ENCODE peak calls at places on chromosomes 16 and 17, in seven cellular contexts. F is neuronal stem cell, S is H9, J is IMR-90, A is H1, E is mesenchymal stem cell, O is trophoblast cell. X is an unnamed sample.

GRCh38 chr16:77211880-77212735 is 12.9 kb downstream of the SYCE1L start:
- DNase-seq in F (peak; percentile 59), S (peak; percentile 94), J (no peak), A (peak; percentile 80), E (peak; percentile 46), O (peak; percentile 54), X (peak; percentile 92)

GRCh38 chr17:4948997-4949320 is 629 bp upstream of the PFN1 start:
- DNase-seq in F (peak; percentile 88), S (peak; percentile 90), J (peak; percentile 89), A (no peak), E (peak; percentile 94), O (peak; percentile 82), X (peak; percentile 94)

GRCh38 chr17:4786111-4786491 is at the start of gene VMO1:
- DNase-seq in F (no peak), S (peak; percentile 56), J (no peak), A (no peak), E (no peak), O (no peak), X (no peak)

GRCh38 chr17:66724581-66725341 is 110.2 kb upstream of the CACNG5 start:
- DNase-seq in F (no peak), S (peak; percentile 24), J (peak; percentile 54), A (no peak), E (peak; percentile 10), O (no peak), X (no peak)

GRCh38 chr16:26667271-26667703 is 399.4 kb upstream of the C16orf82 start:
- DNase-seq in F (peak; percentile 33), S (peak; percentile 46), J (no peak), A (no peak), E (no peak), O (no peak), X (peak; percentile 22)

GRCh38 chr17:17126131-17127110 is 79.7 kb downstream of the PLD6 start:
- DNase-seq in F (no peak), S (no peak), J (no peak), A (no peak), E (no peak), O (no peak), X (no peak)

GRCh38 chr16:68087688-68088087 is 2.5 kb downstream of the NFATC3 start:
- DNase-seq in F (no peak), S (no peak), J (no peak), A (no peak), E (no peak), O (no peak), X (no peak)

GRCh38 chr17:67095803-67096202 is 51.4 kb downstream of the CACNG1 start:
- DNase-seq in F (no peak), S (no peak), J (peak; percentile 73), A (no peak), E (peak; percentile 20), O (no peak), X (no peak)

GRCh38 chr17:60170835-60171752 is 21.3 kb downstream of the CA4 start:
- DNase-seq in F (no peak), S (peak; percentile 43), J (peak; percentile 36), A (no peak), E (no peak), O (no peak), X (no peak)

GRCh38 chr16:19094542-19095365 is 19.0 kb upstream of the ITPRIPL2 start:
- DNase-seq in F (no peak), S (no peak), J (no peak), A (no peak), E (no peak), O (peak; percentile 38), X (no peak)

GRCh38 chr16:795580-796229 is 4.8 kb downstream of the GNG13 start:
- DNase-seq in F (no peak), S (no peak), J (no peak), A (no peak), E (no peak), O (peak; percentile 90), X (no peak)

GRCh38 chr17:19771971-19772630 is 24.0 kb upstream of the ALDH3A1 start:
- DNase-seq in F (no peak), S (no peak), J (no peak), A (no peak), E (no peak), O (no peak), X (no peak)

GRCh38 chr16:85151603-85152413 is 39.5 kb upstream of the CIBAR2 start:
- DNase-seq in F (no peak), S (no peak), J (peak; percentile 78), A (no peak), E (peak; percentile 75), O (no peak), X (peak; percentile 39)

GRCh38 chr16:85018529-85019236 is 7.3 kb upstream of the ZDHHC7 start:
- DNase-seq in F (no peak), S (no peak), J (no peak), A (no peak), E (no peak), O (peak; percentile 82), X (no peak)

GRCh38 chr16:13332713-13333255 is 431.4 kb downstream of the SHISA9 start:
- DNase-seq in F (no peak), S (peak; percentile 73), J (no peak), A (no peak), E (no peak), O (no peak), X (peak; percentile 33)

GRCh38 chr17:13704333-13704732 is 102.6 kb upstream of the HS3ST3A1 start:
- DNase-seq in F (no peak), S (no peak), J (peak; percentile 75), A (no peak), E (peak; percentile 35), O (no peak), X (no peak)

GRCh38 chr17:4944163-4944553 is 4.1 kb downstream of the RNF167 start:
- DNase-seq in F (no peak), S (peak; percentile 42), J (no peak), A (no peak), E (no peak), O (no peak), X (peak; percentile 27)

GRCh38 chr17:17497065-17497844 is 1.1 kb upstream of the RASD1 start:
- DNase-seq in F (no peak), S (peak; percentile 29), J (no peak), A (no peak), E (no peak), O (no peak), X (no peak)

GRCh38 chr16:28309811-28310311 is 17.5 kb downstream of the SBK1 start:
- DNase-seq in F (no peak), S (no peak), J (no peak), A (no peak), E (no peak), O (no peak), X (no peak)

GRCh38 chr17:2415081-2415480 is 14.2 kb upstream of the MNT start:
- DNase-seq in F (no peak), S (no peak), J (no peak), A (no peak), E (no peak), O (no peak), X (no peak)

DNA sequence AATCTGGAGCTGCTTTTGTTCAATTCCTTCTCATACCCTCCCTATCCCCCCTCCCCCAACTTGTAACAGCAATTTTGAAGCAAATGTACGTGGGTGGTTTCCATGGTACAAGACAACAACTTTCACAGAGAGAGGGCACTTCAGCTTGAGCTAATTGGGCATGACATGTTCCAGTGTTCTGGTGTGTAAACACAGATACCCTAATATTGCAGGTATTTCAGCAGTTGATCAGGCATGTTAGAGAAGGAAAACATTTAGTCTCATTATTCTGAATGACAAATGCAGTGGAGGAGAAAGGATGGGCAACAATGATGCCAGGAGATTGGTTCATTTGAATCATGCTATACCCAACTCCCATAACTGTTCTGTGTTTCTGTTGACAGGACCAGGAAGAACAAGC is 137.5 kb downstream of the TRIM37 start:
- DNase-seq in F (no peak), S (no peak), J (no peak), A (no peak), E (no peak), O (no peak), X (no peak)
- H2AK5ac ChIP-seq in F (no peak overlapping the region), S (no peak overlapping the region), J (no peak overlapping the region), A (no peak overlapping the region), E (no peak overlapping the region), O (no peak overlapping the region), X (no peak overlapping the region)

GRCh38 chr17:50950002-50950877 is 84.1 kb upstream of the TOB1 start:
- DNase-seq in F (no peak), S (peak; percentile 92), J (peak; percentile 84), A (no peak), E (peak; percentile 94), O (peak; percentile 21), X (peak; percentile 76)
- H3K4me1 ChIP-seq in F (peaks cover 18% of the 10 kb centered on the region), S (peaks cover 3% of the 10 kb centered on the region), J (peaks cover 39% of the 10 kb centered on the region), A (peaks cover 3% of the 10 kb centered on the region), E (peaks cover 65% of the 10 kb centered on the region), O (peaks cover 26% of the 10 kb centered on the region), X (peaks cover 5% of the 10 kb centered on the region)

GRCh38 chr16:57102888-57103879 is 10.8 kb downstream of the CPNE2 start:
- DNase-seq in F (no peak), S (peak; percentile 45), J (no peak), A (no peak), E (no peak), O (no peak), X (no peak)
- H2AK5ac ChIP-seq in F (no peak overlapping the region), S (no peak overlapping the region), J (no peak overlapping the region), A (no peak overlapping the region), E (no peak overlapping the region), O (no peak overlapping the region), X (no peak overlapping the region)

DNA sequence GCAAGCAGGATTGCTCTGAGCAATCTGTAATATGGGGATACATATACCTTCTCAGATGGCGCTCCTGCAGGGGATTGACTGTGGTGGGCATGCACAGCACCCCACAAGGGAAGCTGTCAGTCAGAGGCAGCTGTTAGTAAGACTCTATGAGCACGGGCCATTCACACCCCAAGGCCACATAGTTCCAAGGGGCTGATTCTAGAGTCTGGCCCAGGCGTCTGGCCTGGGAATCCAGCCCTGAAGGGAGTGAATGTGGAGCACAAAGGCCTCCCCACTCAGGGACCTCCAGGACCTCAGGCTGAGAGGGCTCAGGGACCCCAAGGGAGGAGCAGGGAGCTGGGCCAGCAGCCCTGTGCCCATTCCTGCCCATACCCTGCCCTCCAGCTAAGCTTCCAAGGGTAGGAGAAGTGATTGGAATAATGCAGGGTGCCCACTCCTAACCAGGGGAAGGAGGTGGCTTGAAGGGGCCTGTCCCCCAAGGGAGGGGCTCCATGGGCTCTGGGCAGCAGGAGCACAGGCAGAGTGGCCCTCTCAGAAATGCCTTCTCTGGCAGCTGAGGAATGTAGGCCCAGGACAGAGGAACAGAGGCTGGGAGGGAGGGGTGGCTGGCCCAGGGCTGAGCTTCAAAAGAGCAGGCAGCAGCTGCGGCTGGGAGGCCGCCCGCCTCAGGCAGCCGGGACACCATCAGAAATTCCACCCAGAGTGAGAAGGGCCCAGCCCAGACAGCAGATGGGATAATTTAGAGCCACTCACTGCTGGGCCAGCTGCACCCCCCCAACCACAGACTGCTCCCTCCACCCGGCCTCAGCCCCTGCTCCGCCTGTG is 48.9 kb upstream of the MRPS23 start:
- DNase-seq in F (peak; percentile 86), S (peak; percentile 95), J (peak; percentile 49), A (peak; percentile 60), E (peak; percentile 83), O (peak; percentile 74), X (peak; percentile 97)
- H3K4me1 ChIP-seq in F (peaks cover 38% of the 10 kb centered on the region), S (no peaks in the 10 kb centered on the region), J (peaks cover 35% of the 10 kb centered on the region), A (peaks cover 3% of the 10 kb centered on the region), E (peaks cover 55% of the 10 kb centered on the region), O (peaks cover 31% of the 10 kb centered on the region), X (peaks cover 5% of the 10 kb centered on the region)

X was measured in mesendoderm.